ENCODE peak calls at places on chromosomes 5 and 9, in four cellular contexts. L, C, N and A are unnamed samples.

GRCh38 chr9:123893831-123894460 is 36.0 kb downstream of the DENND1A start:
- DNase-seq in C (no peak), N (no peak), L (no peak), A (no peak)

GRCh38 chr5:53253421-53253871 is 143.9 kb upstream of the MOCS2 start:
- DNase-seq in C (no peak), L (peak; percentile 21), N (no peak), A (no peak)

GRCh38 chr5:36886791-36887190 is 10.2 kb downstream of the NIPBL start:
- DNase-seq in C (no peak), L (no peak), N (no peak), A (no peak)

GRCh38 chr5:177446184-177447065 is at the start of gene PRR7:
- DNase-seq in N (peak; percentile 60), C (peak; percentile 37), L (peak; percentile 95), A (peak; percentile 74)

GRCh38 chr5:124920909-124921666 is 174.6 kb upstream of the ZNF608 start:
- DNase-seq in L (no peak), C (no peak), N (no peak), A (no peak)

GRCh38 chr5:39928709-39929108 is 503.9 kb upstream of the DAB2 start:
- DNase-seq in C (no peak), L (no peak), N (no peak), A (no peak)

GRCh38 chr9:88045686-88046085 is 71.4 kb upstream of the CDK20 start:
- DNase-seq in N (no peak), C (no peak), L (no peak), A (no peak)

GRCh38 chr5:154610321-154611154 is 132.5 kb upstream of the HAND1 start:
- DNase-seq in C (peak; percentile 8), L (peak; percentile 87), N (peak; percentile 54), A (peak; percentile 69)

GRCh38 chr9:99071313-99072039 is 33.4 kb upstream of the TGFBR1 start:
- DNase-seq in C (no peak), N (no peak), L (no peak), A (no peak)

GRCh38 chr5:178627259-178627598 is 379 bp upstream of the CLK4 start:
- DNase-seq in C (no peak), N (no peak), L (no peak), A (no peak)

GRCh38 chr5:145947581-145947980 is 11.2 kb downstream of the SH3RF2 start:
- DNase-seq in N (no peak), C (no peak), L (no peak), A (no peak)

GRCh38 chr5:148397968-148398595 is 14.3 kb downstream of the FBXO38 start:
- DNase-seq in C (no peak), L (no peak), N (no peak), A (no peak)

GRCh38 chr5:39005566-39006232 is 68.5 kb downstream of the RICTOR start:
- DNase-seq in C (no peak), N (no peak), L (no peak), A (no peak)

GRCh38 chr9:127448112-127448805 is 2.9 kb downstream of the RPL12 start:
- DNase-seq in N (no peak), C (no peak), L (no peak), A (no peak)

GRCh38 chr9:89872426-89872912 is 267.7 kb downstream of the GADD45G start:
- DNase-seq in L (no peak), N (no peak), C (no peak), A (peak; percentile 19)

GRCh38 chr5:56900858-56901578 is 8.4 kb upstream of the SETD9 start:
- DNase-seq in L (peak; percentile 12), N (no peak), C (peak; percentile 2), A (no peak)

GRCh38 chr9:77847626-77848025 is 184.0 kb downstream of the GNAQ start:
- DNase-seq in C (no peak), N (no peak), L (no peak), A (no peak)

GRCh38 chr9:87562062-87562461 is 64.4 kb downstream of the DAPK1 start:
- DNase-seq in N (no peak), L (no peak), C (no peak), A (no peak)

GRCh38 chr5:144598451-144599068 is 427.9 kb downstream of the KCTD16 start:
- DNase-seq in N (no peak), C (no peak), L (peak; percentile 9), A (no peak)

GRCh38 chr5:80219381-80219780 is 36.5 kb downstream of the SERINC5 start:
- DNase-seq in L (no peak), N (no peak), C (no peak), A (no peak)

GRCh38 chr9:16262467-16263261 is 607.8 kb downstream of the BNC2 start:
- DNase-seq in L (no peak), N (no peak), C (no peak), A (no peak)

GRCh38 chr5:124025306-124025705 is 513.3 kb downstream of the CSNK1G3 start:
- DNase-seq in N (no peak), L (no peak), C (no peak), A (no peak)

GRCh38 chr5:135310328-135310989 is 88.6 kb downstream of the MACROH2A1 start:
- DNase-seq in C (no peak), N (no peak), L (no peak), A (no peak)

GRCh38 chr9:70746760-70747159 is 332.3 kb upstream of the KLF9 start:
- DNase-seq in L (no peak), C (no peak), N (no peak), A (no peak)

GRCh38 chr5:150626853-150627276 is 13.6 kb upstream of the SYNPO start:
- DNase-seq in N (peak; percentile 48), C (no peak), L (no peak), A (peak; percentile 81)

GRCh38 chr9:133368249-133368881 is 7.5 kb downstream of the SURF4 start:
- DNase-seq in C (no peak), L (no peak), N (no peak), A (no peak)

GRCh38 chr9:22052376-22052945 is 43.4 kb upstream of the CDKN2B start:
- DNase-seq in N (no peak), C (no peak), L (peak; percentile 36), A (no peak)

GRCh38 chr9:37839491-37840461 is 39.2 kb downstream of the DCAF10 start:
- DNase-seq in C (no peak), N (no peak), L (no peak), A (no peak)

GRCh38 chr5:6598351-6598900 is 34.4 kb downstream of the NSUN2 start:
- DNase-seq in L (no peak), N (no peak), C (no peak), A (no peak)

GRCh38 chr5:159427180-159428012 is 97.1 kb upstream of the IL12B start:
- DNase-seq in N (no peak), C (no peak), L (no peak), A (no peak)

GRCh38 chr5:139946006-139946405 is 97.1 kb downstream of the NRG2 start:
- DNase-seq in L (no peak), C (no peak), N (no peak), A (no peak)

GRCh38 chr9:37197158-37198033 is 77.0 kb downstream of the ZCCHC7 start:
- DNase-seq in C (no peak), N (no peak), L (peak; percentile 17), A (no peak)

GRCh38 chr5:66554211-66554610 is 42.0 kb upstream of the MAST4 start:
- DNase-seq in C (no peak), L (no peak), N (no peak), A (no peak)

GRCh38 chr5:157516016-157516415 is 56.0 kb downstream of the NIPAL4 start:
- DNase-seq in N (no peak), L (peak; percentile 78), C (no peak), A (no peak)

GRCh38 chr5:59146729-59147128 is 563.9 kb downstream of the RAB3C start:
- DNase-seq in C (no peak), N (no peak), L (no peak), A (no peak)